ENCODE peak calls at places on chromosomes 3 and 15, in five cellular contexts. W, O, D, K and Q are unnamed samples.
A peak's percentile ranks its signal among the peaks of the same experiment; 100 is the strongest.

GRCh38 chr15:59976480-59976879 is 27.6 kb upstream of the FOXB1 start:
- DNase-seq in W (no peak), O (no peak), D (no peak), K (peak; percentile 12), Q (no peak)

GRCh38 chr15:83207622-83208356 is at the start of gene HDGFL3:
- DNase-seq in W (peak; percentile 39), O (peak; percentile 60), D (no peak), K (no peak), Q (peak; percentile 87)

GRCh38 chr3:171933441-171933840 is 90.3 kb downstream of the TMEM212 start:
- DNase-seq in W (no peak), O (no peak), D (no peak), K (no peak), Q (no peak)

GRCh38 chr3:14836049-14836468 is 17.3 kb downstream of the FGD5 start:
- DNase-seq in W (no peak), O (peak; percentile 95), D (no peak), K (no peak), Q (no peak)

GRCh38 chr3:27677554-27677953 is 44.6 kb downstream of the EOMES start:
- DNase-seq in W (peak; percentile 96), O (no peak), D (no peak), K (no peak), Q (no peak)

GRCh38 chr15:80999623-81000036 is 1.1 kb upstream of the TLNRD1 start:
- DNase-seq in W (no peak), O (peak; percentile 79), D (no peak), K (no peak), Q (no peak)

GRCh38 chr3:172152869-172153268 is 113.5 kb downstream of the FNDC3B start:
- DNase-seq in W (peak; percentile 67), O (no peak), D (no peak), K (no peak), Q (no peak)

GRCh38 chr3:148466143-148466542 is 231.6 kb upstream of the AGTR1 start:
- DNase-seq in W (peak; percentile 73), O (no peak), D (no peak), K (no peak), Q (no peak)

GRCh38 chr3:170553788-170554620 is 31.9 kb downstream of the SLC7A14 start:
- DNase-seq in W (peak; percentile 52), O (no peak), D (no peak), K (no peak), Q (no peak)

GRCh38 chr3:58258392-58259040 is 20.9 kb downstream of the ABHD6 start:
- DNase-seq in W (no peak), O (no peak), D (no peak), K (no peak), Q (no peak)

GRCh38 chr3:136659253-136659652 is 92.9 kb downstream of the STAG1 start:
- DNase-seq in W (peak; percentile 87), O (no peak), D (no peak), K (no peak), Q (peak; percentile 19)

GRCh38 chr15:77024273-77025065 is 29.5 kb downstream of the PSTPIP1 start:
- DNase-seq in W (peak; percentile 27), O (peak; percentile 73), D (peak; percentile 21), K (no peak), Q (peak; percentile 94)

GRCh38 chr3:16137044-16137443 is 37.4 kb upstream of the GALNT15 start:
- DNase-seq in W (peak; percentile 27), O (no peak), D (no peak), K (no peak), Q (no peak)

GRCh38 chr3:158278187-158278586 is 168.3 kb downstream of the RSRC1 start:
- DNase-seq in W (peak; percentile 1), O (peak; percentile 9), D (no peak), K (no peak), Q (no peak)

GRCh38 chr3:186939536-186939935 is 9.2 kb downstream of the ST6GAL1 start:
- DNase-seq in W (no peak), O (no peak), D (no peak), K (no peak), Q (no peak)

GRCh38 chr15:29671308-29671981 is 150.8 kb downstream of the TJP1 start:
- DNase-seq in W (peak; percentile 36), O (no peak), D (no peak), K (no peak), Q (no peak)

GRCh38 chr15:56868251-56868650 is 50.2 kb upstream of the TCF12 start:
- DNase-seq in W (no peak), O (no peak), D (no peak), K (no peak), Q (no peak)

GRCh38 chr15:56866798-56867197 is 51.6 kb upstream of the TCF12 start:
- DNase-seq in W (peak; percentile 26), O (no peak), D (peak; percentile 5), K (no peak), Q (no peak)

GRCh38 chr15:56871867-56872266 is 46.6 kb upstream of the TCF12 start:
- DNase-seq in W (peak; percentile 23), O (no peak), D (no peak), K (no peak), Q (no peak)

GRCh38 chr15:56869573-56869972 is 48.9 kb upstream of the TCF12 start:
- DNase-seq in W (no peak), O (peak; percentile 52), D (no peak), K (no peak), Q (peak; percentile 27)

GRCh38 chr15:56871180-56871579 is 47.3 kb upstream of the TCF12 start:
- DNase-seq in W (peak; percentile 86), O (no peak), D (peak; percentile 52), K (no peak), Q (no peak)
- TF ChIP-seq MXI1 in W (no peak), O (no peak), D (no peak), K (no peak), Q (no peak)

DNA sequence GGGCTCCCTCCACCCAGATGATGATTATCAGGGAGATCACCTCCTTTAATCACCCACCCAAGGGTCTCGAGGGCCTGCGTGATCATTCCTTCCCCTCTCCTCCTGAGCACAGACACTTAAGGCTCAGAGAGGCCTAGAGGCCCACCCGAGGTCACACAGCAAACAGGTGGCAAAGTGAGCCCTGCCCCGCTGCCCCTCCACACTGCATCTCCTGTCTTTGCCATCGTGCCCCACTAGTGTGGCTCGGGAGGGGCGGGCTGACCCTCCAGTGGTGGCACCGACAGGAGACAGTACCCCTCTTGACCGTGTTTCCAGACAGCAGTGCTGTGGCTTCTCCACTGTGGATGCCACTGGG is 4.9 kb upstream of the PLXND1 start:
- DNase-seq in W (no peak), O (no peak), D (no peak), K (no peak), Q (no peak)
- H3K27ac ChIP-seq in W (no peak overlapping the region), O (no peak overlapping the region), D (no peak overlapping the region), K (no peak overlapping the region), Q (no peak overlapping the region)

DNA sequence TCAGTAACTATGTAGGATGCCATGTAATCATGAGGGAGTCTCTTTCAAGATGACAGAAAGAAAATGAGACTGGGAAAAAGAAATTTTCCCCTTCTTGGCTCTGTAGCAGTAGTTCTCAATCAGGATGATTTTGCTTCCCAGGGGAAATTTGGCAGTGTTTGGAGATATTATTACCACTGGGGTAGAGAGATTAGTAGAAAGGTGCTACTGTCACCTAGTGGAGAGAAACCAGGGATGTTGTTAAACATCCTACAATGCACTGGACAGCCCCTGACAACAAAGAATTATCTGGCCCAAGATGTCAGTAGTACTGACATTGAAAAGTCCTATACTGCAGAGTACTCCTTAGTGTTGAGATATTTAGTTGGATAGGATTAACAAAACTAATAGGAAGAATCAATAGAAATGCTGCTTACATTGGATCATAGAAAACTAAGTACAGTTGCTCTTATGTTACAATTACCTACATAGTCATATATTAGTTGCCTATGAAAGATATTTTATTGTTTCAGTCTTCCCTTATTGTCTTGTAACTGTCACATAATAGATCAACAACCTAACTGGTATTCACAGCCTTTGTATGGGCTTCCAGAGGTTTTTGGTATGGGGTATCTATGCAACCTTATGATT is 433.3 kb downstream of the RAP2B start:
- DNase-seq in W (peak; percentile 50), O (peak; percentile 37), D (peak; percentile 18), K (no peak), Q (peak; percentile 1)
- TF ChIP-seq MXI1 in W (no peak), O (no peak), D (no peak), K (no peak), Q (no peak)

GRCh38 chr3:45640724-45641361 is 46.3 kb downstream of the LIMD1 start:
- DNase-seq in W (no peak), O (no peak), D (no peak), K (no peak), Q (no peak)
- H3K27ac ChIP-seq in W (no peak overlapping the region), O (peak overlapping the region; percentile 53), D (peak overlapping the region; percentile 34), K (no peak overlapping the region), Q (no peak overlapping the region)

DNA sequence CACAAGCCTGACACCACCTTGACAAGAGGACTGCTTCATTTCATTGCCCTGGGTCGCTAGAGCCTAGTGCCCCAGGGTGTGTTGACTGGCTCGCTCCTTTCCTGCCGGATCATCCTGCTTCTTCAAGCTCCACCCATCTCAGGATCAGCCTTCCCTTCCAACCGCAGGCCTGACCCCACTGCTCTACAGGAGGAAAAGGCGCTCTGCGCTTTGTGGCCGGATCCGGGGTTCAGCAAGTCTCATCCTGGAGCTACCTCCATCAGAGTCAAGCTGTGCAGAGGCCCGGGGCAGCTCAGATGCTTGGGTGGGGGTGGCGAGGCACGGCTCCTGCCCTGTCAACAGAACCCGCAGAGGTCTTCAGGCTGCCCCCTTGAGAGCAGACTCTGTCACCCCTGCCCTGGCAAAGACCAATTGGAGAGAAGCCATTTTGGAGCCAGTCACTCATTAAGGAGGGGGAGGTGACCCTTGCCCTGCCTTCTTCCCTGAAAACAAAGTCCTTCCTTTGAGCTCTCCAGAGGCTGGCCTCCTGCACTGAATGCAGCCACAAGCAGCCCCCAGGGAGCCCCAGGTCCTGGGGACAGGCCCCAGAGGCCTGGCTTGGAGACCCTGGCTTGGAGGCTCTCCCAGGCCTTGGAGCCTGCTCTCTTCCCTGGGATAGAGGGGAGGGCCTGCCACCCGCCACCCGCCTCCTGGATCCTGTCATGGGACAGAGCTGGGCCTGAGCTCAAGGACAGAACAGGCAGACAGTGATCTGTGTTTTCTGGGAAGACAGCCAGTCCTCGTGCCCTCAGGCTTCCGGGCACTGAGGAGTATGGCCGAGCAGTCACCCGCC is 80.3 kb downstream of the CPN2 start:
- DNase-seq in W (no peak), O (no peak), D (peak; percentile 43), K (no peak), Q (peak; percentile 93)
- TF ChIP-seq MXI1 in W (no peak), O (no peak), D (no peak), K (no peak), Q (no peak)

GRCh38 chr3:197397812-197398211 is 99.4 kb upstream of the DLG1 start:
- DNase-seq in W (no peak), O (no peak), D (no peak), K (no peak), Q (peak; percentile 2)

GRCh38 chr3:197392961-197393360 is 94.5 kb upstream of the DLG1 start:
- DNase-seq in W (peak; percentile 7), O (no peak), D (no peak), K (no peak), Q (peak; percentile 4)

GRCh38 chr3:197393711-197394110 is 95.3 kb upstream of the DLG1 start:
- DNase-seq in W (no peak), O (no peak), D (no peak), K (no peak), Q (peak; percentile 1)

GRCh38 chr3:197398301-197398878 is 100.0 kb upstream of the DLG1 start:
- DNase-seq in W (no peak), O (no peak), D (no peak), K (no peak), Q (peak; percentile 1)

GRCh38 chr3:197394464-197395321 is 96.3 kb upstream of the DLG1 start:
- DNase-seq in W (peak; percentile 99), O (peak; percentile 70), D (no peak), K (peak; percentile 96), Q (peak; percentile 19)
- H3K27ac ChIP-seq in W (no peak overlapping the region), O (no peak overlapping the region), D (no peak overlapping the region), K (peak overlapping the region; percentile 89), Q (peak overlapping the region; percentile 79)